ENCODE peak calls at places on chromosomes 12 and 14, in nine cellular contexts. One of them, this sample, is unnamed. For H3K4me1, the result is how much of the 10 kb centered on the place peaks cover.

GRCh38 chr12:88509851-88510250 is 70.4 kb downstream of the KITLG start:
- DNase-seq in neural progenitor cell: no peak
- DNase-seq in CD4-positive, CD25-positive, alpha-beta regulatory T cell: no peak
- DNase-seq in A549: no peak
- DNase-seq in transverse colon: no peak
- DNase-seq in breast epithelium: no peak
- DNase-seq in CD8-positive, alpha-beta memory T cell: no peak
- DNase-seq in cardiac muscle cell: no peak
- DNase-seq in effector memory CD4-positive, alpha-beta T cell: no peak
- DNase-seq in this sample: no peak

GRCh38 chr14:89214221-89214965 is 202.6 kb downstream of the FOXN3 start:
- DNase-seq in CD8-positive, alpha-beta memory T cell: no peak
- DNase-seq in cardiac muscle cell: no peak
- DNase-seq in breast epithelium: peak
- DNase-seq in A549: peak
- DNase-seq in transverse colon: peak
- DNase-seq in effector memory CD4-positive, alpha-beta T cell: no peak
- DNase-seq in neural progenitor cell: peak
- DNase-seq in CD4-positive, CD25-positive, alpha-beta regulatory T cell: no peak
- DNase-seq in this sample: no peak

GRCh38 chr12:15180975-15181683 is 40.1 kb downstream of the RERG start:
- DNase-seq in neural progenitor cell: no peak
- DNase-seq in CD4-positive, CD25-positive, alpha-beta regulatory T cell: no peak
- DNase-seq in A549: no peak
- DNase-seq in transverse colon: no peak
- DNase-seq in CD8-positive, alpha-beta memory T cell: no peak
- DNase-seq in effector memory CD4-positive, alpha-beta T cell: no peak
- DNase-seq in breast epithelium: no peak
- DNase-seq in cardiac muscle cell: no peak
- DNase-seq in this sample: no peak

GRCh38 chr14:45095143-45095542 is 11.2 kb downstream of the PRPF39 start:
- DNase-seq in cardiac muscle cell: no peak
- DNase-seq in transverse colon: no peak
- DNase-seq in CD4-positive, CD25-positive, alpha-beta regulatory T cell: no peak
- DNase-seq in breast epithelium: no peak
- DNase-seq in neural progenitor cell: no peak
- DNase-seq in effector memory CD4-positive, alpha-beta T cell: no peak
- DNase-seq in A549: no peak
- DNase-seq in CD8-positive, alpha-beta memory T cell: no peak
- DNase-seq in this sample: no peak

GRCh38 chr14:72651081-72651480 is 242.8 kb downstream of the DPF3 start:
- DNase-seq in breast epithelium: no peak
- DNase-seq in cardiac muscle cell: peak
- DNase-seq in transverse colon: no peak
- DNase-seq in effector memory CD4-positive, alpha-beta T cell: no peak
- DNase-seq in CD4-positive, CD25-positive, alpha-beta regulatory T cell: no peak
- DNase-seq in CD8-positive, alpha-beta memory T cell: no peak
- DNase-seq in neural progenitor cell: no peak
- DNase-seq in A549: no peak
- DNase-seq in this sample: no peak

GRCh38 chr14:89266754-89267153 is 150.3 kb downstream of the FOXN3 start:
- DNase-seq in breast epithelium: no peak
- DNase-seq in cardiac muscle cell: no peak
- DNase-seq in effector memory CD4-positive, alpha-beta T cell: no peak
- DNase-seq in CD4-positive, CD25-positive, alpha-beta regulatory T cell: no peak
- DNase-seq in neural progenitor cell: no peak
- DNase-seq in CD8-positive, alpha-beta memory T cell: no peak
- DNase-seq in A549: no peak
- DNase-seq in transverse colon: no peak
- DNase-seq in this sample: no peak

GRCh38 chr12:98371419-98371818 is 144.0 kb upstream of the TMPO start:
- DNase-seq in breast epithelium: no peak
- DNase-seq in neural progenitor cell: no peak
- DNase-seq in effector memory CD4-positive, alpha-beta T cell: no peak
- DNase-seq in transverse colon: no peak
- DNase-seq in CD8-positive, alpha-beta memory T cell: no peak
- DNase-seq in CD4-positive, CD25-positive, alpha-beta regulatory T cell: peak
- DNase-seq in cardiac muscle cell: no peak
- DNase-seq in A549: no peak
- DNase-seq in this sample: no peak

GRCh38 chr12:9034095-9034494 is 44.7 kb downstream of the KLRG1 start:
- DNase-seq in breast epithelium: no peak
- DNase-seq in A549: no peak
- DNase-seq in effector memory CD4-positive, alpha-beta T cell: no peak
- DNase-seq in cardiac muscle cell: no peak
- DNase-seq in neural progenitor cell: no peak
- DNase-seq in CD8-positive, alpha-beta memory T cell: no peak
- DNase-seq in CD4-positive, CD25-positive, alpha-beta regulatory T cell: no peak
- DNase-seq in transverse colon: no peak
- DNase-seq in this sample: no peak

GRCh38 chr12:57590892-57591566 is at the start of gene PIP4K2C:
- DNase-seq in CD8-positive, alpha-beta memory T cell: peak
- DNase-seq in effector memory CD4-positive, alpha-beta T cell: peak
- DNase-seq in breast epithelium: peak
- DNase-seq in transverse colon: peak
- DNase-seq in neural progenitor cell: peak
- DNase-seq in A549: peak
- DNase-seq in cardiac muscle cell: peak
- DNase-seq in CD4-positive, CD25-positive, alpha-beta regulatory T cell: peak
- DNase-seq in this sample: peak

GRCh38 chr12:106113042-106113441 is 25.7 kb downstream of the NUAK1 start:
- DNase-seq in effector memory CD4-positive, alpha-beta T cell: no peak
- DNase-seq in A549: no peak
- DNase-seq in CD4-positive, CD25-positive, alpha-beta regulatory T cell: no peak
- DNase-seq in cardiac muscle cell: no peak
- DNase-seq in neural progenitor cell: no peak
- DNase-seq in CD8-positive, alpha-beta memory T cell: no peak
- DNase-seq in transverse colon: no peak
- DNase-seq in breast epithelium: no peak
- DNase-seq in this sample: no peak

GRCh38 chr14:54337314-54337713 is 59.5 kb upstream of the CDKN3 start:
- DNase-seq in CD8-positive, alpha-beta memory T cell: no peak
- DNase-seq in A549: no peak
- DNase-seq in CD4-positive, CD25-positive, alpha-beta regulatory T cell: no peak
- DNase-seq in cardiac muscle cell: no peak
- DNase-seq in breast epithelium: no peak
- DNase-seq in transverse colon: no peak
- DNase-seq in neural progenitor cell: peak
- DNase-seq in effector memory CD4-positive, alpha-beta T cell: no peak
- DNase-seq in this sample: no peak

GRCh38 chr12:124006582-124007170 is 33.7 kb downstream of the ZNF664 start:
- DNase-seq in effector memory CD4-positive, alpha-beta T cell: no peak
- DNase-seq in A549: no peak
- DNase-seq in breast epithelium: no peak
- DNase-seq in transverse colon: no peak
- DNase-seq in neural progenitor cell: no peak
- DNase-seq in CD4-positive, CD25-positive, alpha-beta regulatory T cell: peak
- DNase-seq in cardiac muscle cell: no peak
- DNase-seq in CD8-positive, alpha-beta memory T cell: no peak
- DNase-seq in this sample: peak

GRCh38 chr14:21087294-21088091 is 11.0 kb downstream of the ZNF219 start:
- DNase-seq in A549: no peak
- DNase-seq in transverse colon: no peak
- DNase-seq in neural progenitor cell: peak
- DNase-seq in CD4-positive, CD25-positive, alpha-beta regulatory T cell: peak
- DNase-seq in cardiac muscle cell: no peak
- DNase-seq in effector memory CD4-positive, alpha-beta T cell: peak
- DNase-seq in breast epithelium: no peak
- DNase-seq in CD8-positive, alpha-beta memory T cell: peak
- DNase-seq in this sample: peak

GRCh38 chr12:49647827-49648721 is 24.7 kb downstream of the PRPF40B start:
- DNase-seq in cardiac muscle cell: no peak
- DNase-seq in neural progenitor cell: no peak
- DNase-seq in CD8-positive, alpha-beta memory T cell: no peak
- DNase-seq in CD4-positive, CD25-positive, alpha-beta regulatory T cell: peak
- DNase-seq in A549: no peak
- DNase-seq in breast epithelium: no peak
- DNase-seq in transverse colon: no peak
- DNase-seq in effector memory CD4-positive, alpha-beta T cell: no peak
- DNase-seq in this sample: no peak

GRCh38 chr12:124740691-124741137 is 123.0 kb downstream of the SCARB1 start:
- DNase-seq in CD8-positive, alpha-beta memory T cell: no peak
- DNase-seq in cardiac muscle cell: no peak
- DNase-seq in effector memory CD4-positive, alpha-beta T cell: no peak
- DNase-seq in CD4-positive, CD25-positive, alpha-beta regulatory T cell: no peak
- DNase-seq in transverse colon: peak
- DNase-seq in breast epithelium: no peak
- DNase-seq in neural progenitor cell: no peak
- DNase-seq in A549: no peak
- DNase-seq in this sample: no peak

GRCh38 chr12:124497658-124498057 is 69.8 kb downstream of the NCOR2 start:
- DNase-seq in cardiac muscle cell: peak
- DNase-seq in breast epithelium: no peak
- DNase-seq in neural progenitor cell: no peak
- DNase-seq in A549: no peak
- DNase-seq in transverse colon: no peak
- DNase-seq in CD4-positive, CD25-positive, alpha-beta regulatory T cell: no peak
- DNase-seq in CD8-positive, alpha-beta memory T cell: no peak
- DNase-seq in effector memory CD4-positive, alpha-beta T cell: no peak
- DNase-seq in this sample: no peak

GRCh38 chr12:129900306-129900705 is 3.5 kb downstream of the TMEM132D start:
- DNase-seq in A549: no peak
- DNase-seq in cardiac muscle cell: no peak
- DNase-seq in CD8-positive, alpha-beta memory T cell: no peak
- DNase-seq in transverse colon: no peak
- DNase-seq in neural progenitor cell: no peak
- DNase-seq in effector memory CD4-positive, alpha-beta T cell: no peak
- DNase-seq in CD4-positive, CD25-positive, alpha-beta regulatory T cell: no peak
- DNase-seq in breast epithelium: no peak
- DNase-seq in this sample: no peak

GRCh38 chr14:101500681-101501080 is 60.6 kb upstream of the DIO3 start:
- DNase-seq in breast epithelium: peak
- DNase-seq in effector memory CD4-positive, alpha-beta T cell: no peak
- DNase-seq in neural progenitor cell: no peak
- DNase-seq in A549: no peak
- DNase-seq in transverse colon: no peak
- DNase-seq in CD4-positive, CD25-positive, alpha-beta regulatory T cell: no peak
- DNase-seq in CD8-positive, alpha-beta memory T cell: no peak
- DNase-seq in cardiac muscle cell: no peak
- DNase-seq in this sample: no peak

GRCh38 chr12:50926415-50926814 is 25.9 kb upstream of the HIGD1C start:
- DNase-seq in transverse colon: no peak
- DNase-seq in neural progenitor cell: no peak
- DNase-seq in A549: no peak
- DNase-seq in effector memory CD4-positive, alpha-beta T cell: no peak
- DNase-seq in cardiac muscle cell: no peak
- DNase-seq in breast epithelium: no peak
- DNase-seq in CD4-positive, CD25-positive, alpha-beta regulatory T cell: no peak
- DNase-seq in CD8-positive, alpha-beta memory T cell: no peak
- DNase-seq in this sample: no peak

GRCh38 chr14:65255029-65255545 is 152.8 kb upstream of the MAX start:
- DNase-seq in cardiac muscle cell: no peak
- DNase-seq in CD8-positive, alpha-beta memory T cell: no peak
- DNase-seq in breast epithelium: no peak
- DNase-seq in CD4-positive, CD25-positive, alpha-beta regulatory T cell: no peak
- DNase-seq in neural progenitor cell: no peak
- DNase-seq in transverse colon: no peak
- DNase-seq in A549: peak
- DNase-seq in effector memory CD4-positive, alpha-beta T cell: no peak
- DNase-seq in this sample: no peak

GRCh38 chr12:66188584-66189475 is at the start of gene IRAK3:
- DNase-seq in CD4-positive, CD25-positive, alpha-beta regulatory T cell: peak
- DNase-seq in cardiac muscle cell: peak
- DNase-seq in transverse colon: peak
- DNase-seq in neural progenitor cell: peak
- DNase-seq in CD8-positive, alpha-beta memory T cell: no peak
- DNase-seq in breast epithelium: peak
- DNase-seq in effector memory CD4-positive, alpha-beta T cell: no peak
- DNase-seq in A549: no peak
- DNase-seq in this sample: peak
- H3K4me1 ChIP-seq in CD4-positive, CD25-positive, alpha-beta regulatory T cell: under half
- H3K4me1 ChIP-seq in cardiac muscle cell: under half
- H3K4me1 ChIP-seq in transverse colon: under half
- H3K4me1 ChIP-seq in neural progenitor cell: under half
- H3K4me1 ChIP-seq in CD8-positive, alpha-beta memory T cell: under half
- H3K4me1 ChIP-seq in breast epithelium: under half
- H3K4me1 ChIP-seq in effector memory CD4-positive, alpha-beta T cell: under half
- H3K4me1 ChIP-seq in A549: under half
- H3K4me1 ChIP-seq in this sample: under half

GRCh38 chr14:24609667-24610344 is at the start of gene GZMH:
- DNase-seq in cardiac muscle cell: no peak
- DNase-seq in A549: no peak
- DNase-seq in effector memory CD4-positive, alpha-beta T cell: no peak
- DNase-seq in breast epithelium: no peak
- DNase-seq in CD8-positive, alpha-beta memory T cell: no peak
- DNase-seq in neural progenitor cell: no peak
- DNase-seq in CD4-positive, CD25-positive, alpha-beta regulatory T cell: no peak
- DNase-seq in transverse colon: no peak
- DNase-seq in this sample: no peak
- H3K4me3 ChIP-seq in cardiac muscle cell: no peak
- H3K4me3 ChIP-seq in A549: no peak
- H3K4me3 ChIP-seq in effector memory CD4-positive, alpha-beta T cell: no peak
- H3K4me3 ChIP-seq in breast epithelium: no peak
- H3K4me3 ChIP-seq in CD8-positive, alpha-beta memory T cell: peak
- H3K4me3 ChIP-seq in neural progenitor cell: no peak
- H3K4me3 ChIP-seq in CD4-positive, CD25-positive, alpha-beta regulatory T cell: no peak
- H3K4me3 ChIP-seq in transverse colon: no peak
- H3K4me3 ChIP-seq in this sample: no peak

GRCh38 chr12:113479193-113479577 is 7.5 kb upstream of the LHX5 start:
- DNase-seq in neural progenitor cell: peak
- DNase-seq in effector memory CD4-positive, alpha-beta T cell: no peak
- DNase-seq in breast epithelium: no peak
- DNase-seq in cardiac muscle cell: no peak
- DNase-seq in A549: no peak
- DNase-seq in CD4-positive, CD25-positive, alpha-beta regulatory T cell: no peak
- DNase-seq in CD8-positive, alpha-beta memory T cell: no peak
- DNase-seq in transverse colon: no peak
- DNase-seq in this sample: no peak
- H3K27ac ChIP-seq in neural progenitor cell: peak
- H3K27ac ChIP-seq in effector memory CD4-positive, alpha-beta T cell: no peak
- H3K27ac ChIP-seq in breast epithelium: no peak
- H3K27ac ChIP-seq in cardiac muscle cell: no peak
- H3K27ac ChIP-seq in A549: no peak
- H3K27ac ChIP-seq in CD4-positive, CD25-positive, alpha-beta regulatory T cell: no peak
- H3K27ac ChIP-seq in CD8-positive, alpha-beta memory T cell: no peak
- H3K27ac ChIP-seq in transverse colon: no peak
- H3K27ac ChIP-seq in this sample: no peak

DNA sequence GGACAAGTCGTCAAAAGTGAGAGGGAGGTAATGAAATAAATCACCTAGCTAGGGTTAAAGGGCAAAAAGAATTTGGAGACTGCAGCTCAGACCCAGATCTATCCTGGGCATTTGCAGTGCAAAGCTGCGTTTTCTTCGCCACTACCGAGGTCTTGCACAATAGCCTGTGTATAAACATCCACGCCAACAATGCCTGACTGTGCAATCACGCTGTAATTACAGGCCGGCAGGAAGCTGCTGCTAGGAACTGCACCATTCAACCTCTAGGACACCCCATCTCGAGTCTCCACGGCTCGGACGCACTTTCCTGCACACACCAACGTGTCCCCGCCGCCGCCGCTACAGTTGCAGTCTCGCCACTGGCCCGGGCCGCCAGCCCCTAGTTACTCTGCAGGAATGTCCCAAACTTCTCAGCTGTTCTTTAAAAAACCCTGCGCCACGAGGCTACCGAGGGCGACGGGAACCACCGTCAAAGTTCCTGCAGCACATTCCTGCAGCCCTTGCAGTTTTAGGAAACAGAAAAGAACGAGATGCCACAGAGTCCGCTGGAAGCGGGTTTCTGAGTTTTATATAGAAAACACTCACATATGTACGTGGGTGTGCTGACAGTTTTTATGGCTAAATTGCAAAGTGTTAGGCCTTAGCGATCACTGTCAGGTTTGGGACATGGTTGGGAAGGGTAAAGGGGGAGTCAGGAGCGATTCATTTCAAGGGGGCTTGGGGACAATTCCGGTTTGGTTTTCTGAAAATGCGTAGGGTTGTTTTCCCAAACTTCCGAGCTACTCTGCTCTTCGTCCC is 65.6 kb upstream of the PTGR2 start:
- DNase-seq in transverse colon: peak
- DNase-seq in cardiac muscle cell: peak
- DNase-seq in effector memory CD4-positive, alpha-beta T cell: peak
- DNase-seq in CD4-positive, CD25-positive, alpha-beta regulatory T cell: peak
- DNase-seq in A549: peak
- DNase-seq in breast epithelium: peak
- DNase-seq in CD8-positive, alpha-beta memory T cell: peak
- DNase-seq in neural progenitor cell: peak
- DNase-seq in this sample: peak
- H3K4me1 ChIP-seq in transverse colon: half or more
- H3K4me1 ChIP-seq in cardiac muscle cell: under half
- H3K4me1 ChIP-seq in effector memory CD4-positive, alpha-beta T cell: under half
- H3K4me1 ChIP-seq in CD4-positive, CD25-positive, alpha-beta regulatory T cell: half or more
- H3K4me1 ChIP-seq in A549: under half
- H3K4me1 ChIP-seq in breast epithelium: under half
- H3K4me1 ChIP-seq in CD8-positive, alpha-beta memory T cell: half or more
- H3K4me1 ChIP-seq in neural progenitor cell: under half
- H3K4me1 ChIP-seq in this sample: half or more